ENCODE peak calls at places on chromosomes 16 and 17, in six cellular contexts. Y is stomach; P is H9; O is CD8-positive, alpha-beta memory T cell; F is breast epithelium; E is colonic mucosa. X is an unnamed sample.

GRCh38 chr17:39754958-39755549 is 17.3 kb downstream of the GRB7 start:
- DNase-seq in Y (no peak), P (peak; percentile 61), O (no peak), F (no peak), E (peak; percentile 43), X (no peak)

GRCh38 chr17:68794636-68795503 is 160.3 kb downstream of the ABCA8 start:
- DNase-seq in Y (no peak), P (no peak), O (no peak), F (no peak), E (no peak), X (peak; percentile 38)

GRCh38 chr16:15672514-15673167 is 22.6 kb downstream of the NDE1 start:
- DNase-seq in Y (peak; percentile 70), P (no peak), O (peak; percentile 86), F (peak; percentile 86), E (peak; percentile 86), X (peak; percentile 37)

GRCh38 chr16:57145964-57146647 is 39.7 kb downstream of the PSME3IP1 start:
- DNase-seq in Y (no peak), P (no peak), O (no peak), F (no peak), E (no peak), X (no peak)

GRCh38 chr17:65557349-65558310 is 3.8 kb downstream of the AXIN2 start:
- DNase-seq in Y (no peak), P (no peak), O (no peak), F (no peak), E (peak; percentile 53), X (peak; percentile 67)

GRCh38 chr17:74307984-74308773 is 17.8 kb upstream of the KIF19 start:
- DNase-seq in Y (no peak), P (no peak), O (no peak), F (no peak), E (no peak), X (no peak)

GRCh38 chr17:72454342-72454741 is 333.5 kb downstream of the SOX9 start:
- DNase-seq in Y (no peak), P (no peak), O (no peak), F (no peak), E (no peak), X (no peak)

GRCh38 chr16:592518-593306 is 2.8 kb downstream of the RAB40C start:
- DNase-seq in Y (peak; percentile 73), P (no peak), O (no peak), F (no peak), E (peak; percentile 68), X (peak; percentile 82)

GRCh38 chr17:49362723-49363117 is 670 bp upstream of the ZNF652 start:
- DNase-seq in Y (no peak), P (no peak), O (no peak), F (no peak), E (no peak), X (peak; percentile 41)

GRCh38 chr16:54285414-54286066 is 1.0 kb downstream of the IRX3 start:
- DNase-seq in Y (peak; percentile 56), P (peak; percentile 49), O (no peak), F (no peak), E (no peak), X (no peak)

GRCh38 chr17:38425744-38426143 is 2.5 kb upstream of the ARHGAP23 start:
- DNase-seq in Y (no peak), P (peak; percentile 38), O (no peak), F (no peak), E (no peak), X (no peak)

GRCh38 chr17:29038511-29039300 is 4.2 kb upstream of the PIPOX start:
- DNase-seq in Y (no peak), P (no peak), O (no peak), F (no peak), E (no peak), X (no peak)

GRCh38 chr16:2825899-2826298 is 4.2 kb upstream of the ZG16B start:
- DNase-seq in Y (no peak), P (no peak), O (no peak), F (peak; percentile 27), E (no peak), X (no peak)
- H3K27ac ChIP-seq in Y (no peak overlapping the region), P (no peak overlapping the region), O (no peak overlapping the region), F (no peak overlapping the region), E (no peak overlapping the region), X (no peak overlapping the region)

DNA sequence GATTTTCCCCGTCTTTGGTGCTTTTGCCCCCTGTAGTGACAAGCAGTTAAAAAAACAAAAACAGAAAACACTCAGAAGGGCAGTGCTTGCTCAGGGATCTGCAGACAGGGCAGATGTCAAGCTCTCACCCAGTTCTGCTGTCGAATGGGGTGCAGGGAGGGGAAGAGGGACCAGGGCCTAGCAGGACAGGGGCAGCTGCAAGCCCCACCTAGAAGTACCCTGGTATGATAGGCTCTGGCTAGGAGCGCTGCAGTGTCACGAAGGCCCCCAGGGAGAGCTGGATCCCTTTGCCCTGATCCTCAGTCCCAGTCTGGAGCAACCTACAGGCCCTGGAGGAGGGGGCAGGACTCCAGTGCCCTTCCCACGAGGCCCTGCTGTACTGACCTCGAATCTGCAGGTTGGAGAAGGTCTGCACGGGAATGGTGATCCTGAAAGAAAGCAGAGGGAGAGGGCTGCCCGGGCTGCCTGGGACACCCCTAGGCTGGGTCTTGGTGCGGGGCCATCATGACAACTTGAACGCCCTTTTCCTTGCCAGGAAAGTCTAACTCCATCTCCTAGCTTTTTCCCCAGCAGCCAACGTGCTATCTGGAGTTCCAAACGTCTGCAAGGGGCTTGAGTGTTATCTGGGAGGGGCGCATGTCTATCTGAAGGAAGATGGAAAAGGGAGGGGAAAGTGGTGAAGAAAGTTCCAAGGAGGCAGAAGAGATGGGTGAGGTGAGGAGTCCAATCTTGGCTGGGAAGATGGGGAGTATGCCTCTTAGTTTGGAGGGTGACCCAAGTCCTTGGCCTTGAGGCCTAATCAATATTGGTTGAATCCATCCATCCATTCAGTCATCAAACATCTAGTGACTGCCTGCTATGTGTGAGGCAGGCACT is 4.8 kb downstream of the GFAP start:
- DNase-seq in Y (no peak), P (no peak), O (no peak), F (no peak), E (no peak), X (no peak)
- H3K27me3 ChIP-seq in Y (peaks cover 51% of the 10 kb centered on the region), P (peaks cover 2% of the 10 kb centered on the region), O (no peaks in the 10 kb centered on the region), F (no peaks in the 10 kb centered on the region), E (no peaks in the 10 kb centered on the region), X (no peaks in the 10 kb centered on the region)

DNA sequence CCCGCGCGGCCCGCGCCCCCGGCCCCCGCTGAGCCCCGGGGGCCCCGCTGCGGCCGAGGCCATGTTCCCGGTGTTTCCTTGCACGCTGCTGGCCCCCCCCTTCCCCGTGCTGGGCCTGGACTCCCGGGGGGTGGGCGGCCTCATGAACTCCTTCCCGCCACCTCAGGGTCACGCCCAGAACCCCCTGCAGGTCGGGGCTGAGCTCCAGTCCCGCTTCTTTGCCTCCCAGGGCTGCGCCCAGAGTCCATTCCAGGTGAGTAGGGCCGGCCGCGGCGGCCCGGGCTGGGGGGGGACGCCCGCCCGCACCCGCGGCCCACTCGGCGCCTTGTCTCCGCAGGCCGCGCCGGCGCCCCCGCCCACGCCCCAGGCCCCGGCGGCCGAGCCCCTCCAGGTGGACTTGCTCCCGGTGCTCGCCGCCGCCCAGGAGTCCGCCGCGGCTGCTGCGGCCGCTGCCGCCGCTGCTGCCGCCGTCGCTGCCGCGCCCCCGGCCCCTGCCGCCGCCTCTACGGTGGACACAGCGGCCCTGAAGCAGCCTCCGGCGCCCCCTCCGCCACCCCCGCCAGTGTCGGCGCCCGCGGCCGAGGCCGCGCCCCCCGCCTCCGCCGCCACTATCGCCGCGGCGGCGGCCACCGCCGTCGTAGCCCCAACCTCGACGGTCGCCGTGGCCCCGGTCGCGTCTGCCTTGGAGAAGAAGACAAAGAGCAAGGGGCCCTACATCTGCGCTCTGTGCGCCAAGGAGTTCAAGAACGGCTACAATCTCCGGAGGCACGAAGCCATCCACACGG is 504 bp downstream of the MAZ start:
- DNase-seq in Y (peak; percentile 44), P (peak; percentile 76), O (peak; percentile 70), F (no peak), E (peak; percentile 62), X (no peak)
- H3K4me1 ChIP-seq in Y (peaks cover 61% of the 10 kb centered on the region), P (no peaks in the 10 kb centered on the region), O (peaks cover 44% of the 10 kb centered on the region), F (peaks cover 31% of the 10 kb centered on the region), E (peaks cover 23% of the 10 kb centered on the region), X (peaks cover 16% of the 10 kb centered on the region)

GRCh38 chr16:66385415-66385814 is 18.9 kb downstream of the CDH5 start:
- DNase-seq in Y (no peak), P (no peak), O (no peak), F (no peak), E (no peak), X (no peak)

GRCh38 chr16:66382966-66383299 is 16.4 kb downstream of the CDH5 start:
- DNase-seq in Y (no peak), P (no peak), O (no peak), F (no peak), E (no peak), X (no peak)

GRCh38 chr16:66381585-66382170 is 15.2 kb downstream of the CDH5 start:
- DNase-seq in Y (no peak), P (no peak), O (no peak), F (no peak), E (no peak), X (no peak)

GRCh38 chr16:66382171-66382965 is 15.9 kb downstream of the CDH5 start:
- DNase-seq in Y (no peak), P (peak; percentile 54), O (no peak), F (no peak), E (no peak), X (no peak)

GRCh38 chr16:66383551-66383950 is 17.1 kb downstream of the CDH5 start:
- DNase-seq in Y (no peak), P (no peak), O (no peak), F (no peak), E (no peak), X (no peak)
- H3K27ac ChIP-seq in Y (peak overlapping the region; percentile 57), P (no peak overlapping the region), O (no peak overlapping the region), F (peak overlapping the region; percentile 67), E (no peak overlapping the region), X (peak overlapping the region; percentile 9)